ENCODE peak calls at places on chromosomes 6 and 20, in eight cellular contexts. V, M, J, N, G, Q, H and D are unnamed samples. For H3K4me1, the result is how much of the 10 kb centered on the place peaks cover.

GRCh38 chr6:165804331-165805066 is 141.5 kb upstream of the PDE10A start:
- DNase-seq in Q (no peak), V (peak), G (no peak), J (no peak), M (no peak), H (no peak), N (no peak), D (no peak)

GRCh38 chr6:72616406-72617015 is 5.4 kb upstream of the KCNQ5 start:
- DNase-seq in H (no peak), J (no peak), M (peak), N (peak), Q (no peak), V (peak), G (peak), D (no peak)

GRCh38 chr20:57638173-57638894 is 18.1 kb upstream of the ZBP1 start:
- DNase-seq in Q (no peak), G (no peak), H (no peak), N (no peak), J (no peak), M (no peak), V (peak), D (no peak)

GRCh38 chr6:53986165-53986720 is 125.0 kb upstream of the MLIP start:
- DNase-seq in M (peak), H (peak), Q (no peak), N (peak), G (peak), V (peak), J (no peak), D (no peak)

GRCh38 chr6:164183556-164184123 is 769.1 kb downstream of the QKI start:
- DNase-seq in N (no peak), Q (no peak), V (no peak), G (no peak), H (no peak), J (no peak), M (no peak), D (no peak)

GRCh38 chr20:51712501-51713212 is 55.5 kb downstream of the ATP9A start:
- DNase-seq in Q (no peak), N (peak), H (no peak), M (no peak), G (peak), V (peak), J (no peak), D (no peak)

GRCh38 chr6:116444991-116445566 is 16.1 kb upstream of the CALHM6 start:
- DNase-seq in N (no peak), V (no peak), M (no peak), H (no peak), J (no peak), Q (no peak), G (no peak), D (no peak)

GRCh38 chr20:12012241-12013222 is 94.8 kb downstream of the BTBD3 start:
- DNase-seq in Q (no peak), H (peak), G (peak), M (peak), V (peak), N (peak), J (no peak), D (no peak)

GRCh38 chr6:75143186-75143585 is 62.7 kb downstream of the COL12A1 start:
- DNase-seq in Q (no peak), H (no peak), V (peak), J (no peak), N (no peak), G (peak), M (no peak), D (no peak)

GRCh38 chr6:105215506-105215905 is 35.7 kb upstream of the POPDC3 start:
- DNase-seq in N (peak), M (no peak), H (no peak), J (no peak), G (no peak), V (no peak), Q (no peak), D (no peak)

GRCh38 chr20:371755-372542 is 8.6 kb upstream of the TRIB3 start:
- DNase-seq in N (peak), H (peak), G (peak), J (peak), Q (peak), M (no peak), V (peak), D (peak)

GRCh38 chr6:34147906-34148701 is 2.2 kb upstream of the GRM4 start:
- DNase-seq in J (no peak), H (no peak), N (no peak), M (no peak), Q (no peak), G (no peak), V (no peak), D (no peak)

GRCh38 chr6:113060664-113061063 is 713.5 kb downstream of the RFPL4B start:
- DNase-seq in N (no peak), G (no peak), Q (no peak), H (no peak), M (no peak), J (no peak), V (no peak), D (no peak)

GRCh38 chr6:154319231-154319858 is 37.3 kb downstream of the IPCEF1 start:
- DNase-seq in M (no peak), G (peak), N (no peak), H (no peak), J (no peak), Q (no peak), V (peak), D (no peak)

GRCh38 chr20:7003598-7003997 is 236.1 kb downstream of the BMP2 start:
- DNase-seq in J (no peak), M (no peak), H (no peak), Q (no peak), G (no peak), V (no peak), N (no peak), D (no peak)

GRCh38 chr6:31794866-31795615 is 511 bp downstream of the VARS1 start:
- DNase-seq in V (peak), G (no peak), H (no peak), M (no peak), Q (no peak), J (no peak), N (no peak), D (peak)

GRCh38 chr20:43309266-43309665 is 119.6 kb upstream of the PTPRT start:
- DNase-seq in Q (no peak), N (no peak), G (no peak), J (no peak), M (no peak), H (no peak), V (no peak), D (no peak)
- H3K4me1 ChIP-seq in Q (under half), N (under half), G (under half), J (under half), M (under half), H (under half), V (under half), D (under half)

GRCh38 chr20:43944653-43945235 is 30.1 kb downstream of the TOX2 start:
- DNase-seq in J (no peak), M (no peak), G (no peak), H (no peak), V (no peak), Q (no peak), N (no peak), D (no peak)
- H3K4me1 ChIP-seq in J (under half), M (half or more), G (under half), H (under half), V (under half), Q (under half), N (under half), D (under half)

GRCh38 chr20:36969478-36970186 is 18.1 kb upstream of the SAMHD1 start:
- DNase-seq in H (no peak), M (peak), V (no peak), N (peak), Q (no peak), G (no peak), J (no peak), D (no peak)
- H3K4me1 ChIP-seq in H (under half), M (half or more), V (under half), N (under half), Q (under half), G (under half), J (under half), D (under half)

DNA sequence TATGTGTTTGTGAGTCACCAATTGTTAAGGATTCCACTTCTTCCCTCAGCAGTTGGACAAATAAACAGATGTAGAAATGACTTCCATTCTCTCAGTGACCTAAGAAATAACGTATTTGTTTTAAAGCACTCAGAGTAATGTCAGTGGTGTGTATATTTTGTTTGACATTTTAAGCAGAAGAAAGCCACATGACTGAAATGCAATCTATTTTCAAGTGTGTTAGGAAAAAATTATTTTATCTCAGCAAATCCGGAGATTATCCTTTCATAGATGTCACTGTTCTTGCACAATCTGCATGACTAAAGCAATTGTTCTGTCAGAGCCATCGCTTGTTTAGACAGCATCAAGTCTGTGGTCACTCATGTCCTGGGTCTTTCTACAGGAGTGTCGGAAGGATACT is 77.1 kb downstream of the JAG1 start:
- DNase-seq in M (no peak), Q (no peak), J (no peak), N (no peak), V (peak), G (peak), H (no peak), D (no peak)
- H3K4me1 ChIP-seq in M (under half), Q (under half), J (under half), N (under half), V (under half), G (under half), H (under half), D (under half)

GRCh38 chr6:63573140-63573898 is 1.0 kb downstream of the LOC128125822 start:
- DNase-seq in Q (peak), N (peak), V (peak), H (peak), J (peak), G (peak), M (peak), D (peak)

GRCh38 chr6:63573899-63574553 is 1.7 kb downstream of the LOC128125822 start:
- DNase-seq in M (peak), H (peak), Q (no peak), J (no peak), G (peak), N (peak), V (peak), D (no peak)

GRCh38 chr6:63571382-63571882 is 848 bp upstream of the LOC128125822 start:
- DNase-seq in V (no peak), H (no peak), J (no peak), Q (no peak), G (no peak), N (peak), M (no peak), D (no peak)

GRCh38 chr6:63571883-63572732 is at the start of the genes LOC128125822 and PTP4A1:
- DNase-seq in M (peak), N (peak), Q (peak), J (peak), G (peak), V (peak), H (peak), D (peak)

DNA sequence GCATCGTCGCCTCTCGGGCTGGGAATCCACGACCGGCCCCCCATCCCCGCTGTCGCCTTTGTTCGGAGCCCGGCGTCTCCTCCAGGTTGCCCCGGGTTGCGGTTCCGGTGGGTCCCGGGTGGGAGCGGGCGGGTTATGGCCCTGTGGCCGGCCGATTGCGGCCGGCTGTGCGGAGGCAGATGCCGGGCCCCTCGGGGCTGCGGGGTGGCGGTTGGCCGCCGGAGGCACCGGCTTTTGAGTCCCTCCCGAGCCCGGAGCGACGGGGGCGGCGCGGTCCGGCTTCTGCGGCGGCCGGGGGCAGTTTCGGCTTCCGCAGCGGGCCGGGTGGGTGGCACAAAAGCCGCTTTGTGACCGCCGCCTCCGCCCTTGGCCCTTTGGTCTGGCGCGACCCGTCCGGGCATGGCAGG is 456 bp downstream of the LOC128125822 start:
- DNase-seq in H (no peak), V (no peak), N (no peak), J (no peak), Q (no peak), G (no peak), M (no peak), D (no peak)
- H3K4me1 ChIP-seq in H (under half), V (under half), N (under half), J (under half), Q (under half), G (under half), M (under half), D (under half)

DNA sequence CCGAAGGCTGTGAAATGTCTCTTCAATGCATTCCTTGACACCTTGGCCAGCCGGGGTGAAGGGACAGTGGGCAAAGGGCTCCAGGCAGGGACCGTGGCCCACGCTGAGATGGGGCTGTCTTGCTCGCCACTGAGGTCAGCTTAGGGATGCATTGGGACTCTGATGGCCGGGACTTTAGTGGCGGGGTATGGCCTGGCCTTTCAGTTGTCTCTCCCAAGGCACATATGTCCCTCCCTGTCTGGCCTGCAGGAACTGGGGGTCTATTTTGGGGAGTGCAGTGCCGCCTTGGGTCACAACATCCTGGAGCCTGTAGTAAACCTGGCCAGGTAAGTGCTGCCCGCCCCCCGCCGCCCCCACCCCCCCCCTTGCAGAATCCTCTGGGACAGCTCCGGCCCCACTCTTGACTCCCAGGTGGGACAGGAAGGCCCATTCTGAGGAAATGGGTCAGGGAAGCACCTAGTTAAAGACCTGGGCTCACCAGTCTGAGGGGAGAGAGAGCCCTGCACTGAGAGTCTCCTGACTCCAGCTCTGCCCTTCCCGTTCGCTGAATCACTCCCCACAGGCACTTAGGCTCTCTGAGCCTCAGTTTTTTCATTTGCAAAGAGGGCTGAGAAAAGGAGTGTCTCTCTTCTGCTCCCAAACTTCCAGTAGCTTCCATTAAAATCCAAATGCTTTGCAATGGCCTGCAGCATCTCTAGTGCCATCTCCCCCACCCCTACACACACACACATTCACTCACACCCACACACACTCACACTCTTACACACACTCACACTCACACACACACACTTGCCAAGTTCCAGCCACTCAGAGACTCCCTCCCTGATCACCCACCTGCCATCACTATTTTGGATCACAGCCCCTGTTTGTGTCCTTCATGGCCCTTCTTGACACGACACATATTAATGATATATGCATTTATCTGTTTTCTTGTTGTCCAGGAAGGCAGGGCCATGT is 33.1 kb downstream of the RAB44 start:
- DNase-seq in M (no peak), Q (no peak), V (no peak), G (no peak), H (no peak), J (no peak), N (no peak), D (no peak)
- H3K4me1 ChIP-seq in M (under half), Q (under half), V (under half), G (under half), H (under half), J (under half), N (under half), D (under half)

GRCh38 chr6:56688521-56688920 is 45.8 kb upstream of the DST start:
- DNase-seq in G (no peak), Q (no peak), V (peak), N (peak), J (no peak), M (no peak), H (no peak), D (no peak)
- H3K4me1 ChIP-seq in G (under half), Q (under half), V (half or more), N (under half), J (half or more), M (under half), H (under half), D (under half)